ENCODE peak calls at places on chromosome 20, in four cellular contexts. R is SJSA1, Y is HT-29, X is SW 1271. T is an unnamed sample.

GRCh38 chr20:44019638-44020335 is 105.1 kb downstream of the TOX2 start:
- DNase-seq in Y (peak), R (no peak), X (peak), T (no peak)

GRCh38 chr20:1816384-1817381 is 78.5 kb upstream of the SIRPA start:
- DNase-seq in X (peak), Y (no peak), R (peak), T (no peak)

GRCh38 chr20:63522091-63522868 is 1.7 kb downstream of the PPDPF start:
- DNase-seq in X (no peak), R (no peak), Y (no peak), T (no peak)

GRCh38 chr20:59221881-59222238 is 58.2 kb downstream of the ZNF831 start:
- DNase-seq in R (no peak), Y (no peak), X (no peak), T (no peak)

GRCh38 chr20:59147197-59147596 is 16.4 kb upstream of the ZNF831 start:
- DNase-seq in Y (no peak), R (no peak), X (no peak), T (no peak)

GRCh38 chr20:62860924-62861691 is 514 bp downstream of the TCFL5 start:
- DNase-seq in X (no peak), Y (no peak), R (peak), T (no peak)

GRCh38 chr20:37222086-37222485 is 39.5 kb downstream of the GHRH start:
- DNase-seq in Y (no peak), X (no peak), R (no peak), T (no peak)

GRCh38 chr20:53897884-53898557 is 172.4 kb downstream of the BCAS1 start:
- DNase-seq in R (no peak), X (no peak), Y (peak), T (no peak)

GRCh38 chr20:38953630-38954340 is 8.4 kb upstream of the DHX35 start:
- DNase-seq in Y (no peak), R (no peak), X (no peak), T (no peak)

GRCh38 chr20:46545077-46545826 is 5.2 kb downstream of the OCSTAMP start:
- DNase-seq in X (no peak), Y (no peak), R (no peak), T (no peak)

GRCh38 chr20:14957416-14957815 is 620.0 kb upstream of the FLRT3 start:
- DNase-seq in R (no peak), Y (no peak), X (no peak), T (no peak)

GRCh38 chr20:11912013-11912663 is 5.6 kb upstream of the BTBD3 start:
- DNase-seq in R (no peak), Y (peak), X (peak), T (no peak)